ENCODE peak calls at places on chromosomes 5 and 9, in seven cellular contexts. One of them, this sample, is unnamed.

GRCh38 chr5:166127766-166128565 is 2163.5 kb upstream of the WWC1 start:
- DNase-seq in C1 segment of cervical spinal cord: no peak
- DNase-seq in epithelial cell of esophagus: no peak
- DNase-seq in Caki2: no peak
- DNase-seq in dorsolateral prefrontal cortex: no peak
- DNase-seq in BJ: no peak
- DNase-seq in T-helper 2 cell: no peak
- DNase-seq in this sample: peak

GRCh38 chr5:80822640-80823039 is 137.5 kb upstream of the RASGRF2 start:
- DNase-seq in C1 segment of cervical spinal cord: no peak
- DNase-seq in epithelial cell of esophagus: peak
- DNase-seq in Caki2: no peak
- DNase-seq in dorsolateral prefrontal cortex: no peak
- DNase-seq in BJ: no peak
- DNase-seq in T-helper 2 cell: no peak
- DNase-seq in this sample: no peak

GRCh38 chr5:131068893-131069643 is 96.0 kb downstream of the HINT1 start:
- DNase-seq in C1 segment of cervical spinal cord: peak
- DNase-seq in epithelial cell of esophagus: no peak
- DNase-seq in Caki2: no peak
- DNase-seq in dorsolateral prefrontal cortex: peak
- DNase-seq in BJ: no peak
- DNase-seq in T-helper 2 cell: peak
- DNase-seq in this sample: peak

GRCh38 chr5:162068412-162068811 is 839 bp downstream of the GABRG2 start:
- DNase-seq in C1 segment of cervical spinal cord: no peak
- DNase-seq in epithelial cell of esophagus: peak
- DNase-seq in Caki2: peak
- DNase-seq in dorsolateral prefrontal cortex: peak
- DNase-seq in BJ: no peak
- DNase-seq in T-helper 2 cell: no peak
- DNase-seq in this sample: peak

GRCh38 chr5:128905225-128906110 is 59.8 kb upstream of the SLC27A6 start:
- DNase-seq in C1 segment of cervical spinal cord: peak
- DNase-seq in epithelial cell of esophagus: peak
- DNase-seq in Caki2: peak
- DNase-seq in dorsolateral prefrontal cortex: no peak
- DNase-seq in BJ: peak
- DNase-seq in T-helper 2 cell: peak
- DNase-seq in this sample: peak

GRCh38 chr9:93346240-93347112 is 105.0 kb upstream of the FAM120A start:
- DNase-seq in C1 segment of cervical spinal cord: peak
- DNase-seq in epithelial cell of esophagus: no peak
- DNase-seq in Caki2: no peak
- DNase-seq in dorsolateral prefrontal cortex: peak
- DNase-seq in BJ: no peak
- DNase-seq in T-helper 2 cell: no peak
- DNase-seq in this sample: no peak

GRCh38 chr5:68027519-68027918 is 188.0 kb upstream of the PIK3R1 start:
- DNase-seq in C1 segment of cervical spinal cord: no peak
- DNase-seq in epithelial cell of esophagus: no peak
- DNase-seq in Caki2: no peak
- DNase-seq in dorsolateral prefrontal cortex: no peak
- DNase-seq in BJ: peak
- DNase-seq in T-helper 2 cell: no peak
- DNase-seq in this sample: no peak

GRCh38 chr9:74122661-74123060 is 374.5 kb upstream of the RORB start:
- DNase-seq in C1 segment of cervical spinal cord: no peak
- DNase-seq in epithelial cell of esophagus: peak
- DNase-seq in Caki2: peak
- DNase-seq in dorsolateral prefrontal cortex: no peak
- DNase-seq in BJ: no peak
- DNase-seq in T-helper 2 cell: no peak
- DNase-seq in this sample: no peak

GRCh38 chr5:15704397-15704947 is 204.5 kb downstream of the FBXL7 start:
- DNase-seq in C1 segment of cervical spinal cord: no peak
- DNase-seq in epithelial cell of esophagus: no peak
- DNase-seq in Caki2: no peak
- DNase-seq in dorsolateral prefrontal cortex: no peak
- DNase-seq in BJ: peak
- DNase-seq in T-helper 2 cell: no peak
- DNase-seq in this sample: no peak

GRCh38 chr5:153513171-153513570 is 22.7 kb downstream of the GRIA1 start:
- DNase-seq in C1 segment of cervical spinal cord: no peak
- DNase-seq in epithelial cell of esophagus: no peak
- DNase-seq in Caki2: no peak
- DNase-seq in dorsolateral prefrontal cortex: peak
- DNase-seq in BJ: peak
- DNase-seq in T-helper 2 cell: no peak
- DNase-seq in this sample: no peak

GRCh38 chr9:91426123-91426745 is 2.6 kb upstream of the NFIL3 start:
- DNase-seq in C1 segment of cervical spinal cord: no peak
- DNase-seq in epithelial cell of esophagus: peak
- DNase-seq in Caki2: peak
- DNase-seq in dorsolateral prefrontal cortex: no peak
- DNase-seq in BJ: no peak
- DNase-seq in T-helper 2 cell: no peak
- DNase-seq in this sample: peak

GRCh38 chr9:89941875-89942274 is 337.1 kb downstream of the GADD45G start:
- DNase-seq in C1 segment of cervical spinal cord: no peak
- DNase-seq in epithelial cell of esophagus: peak
- DNase-seq in Caki2: peak
- DNase-seq in dorsolateral prefrontal cortex: no peak
- DNase-seq in BJ: peak
- DNase-seq in T-helper 2 cell: no peak
- DNase-seq in this sample: peak

GRCh38 chr9:110248361-110248760 is 7.9 kb downstream of the TXN start:
- DNase-seq in C1 segment of cervical spinal cord: no peak
- DNase-seq in epithelial cell of esophagus: peak
- DNase-seq in Caki2: no peak
- DNase-seq in dorsolateral prefrontal cortex: no peak
- DNase-seq in BJ: no peak
- DNase-seq in T-helper 2 cell: no peak
- DNase-seq in this sample: no peak

GRCh38 chr5:132433141-132433540 is 57.4 kb downstream of the IRF1 start:
- DNase-seq in C1 segment of cervical spinal cord: no peak
- DNase-seq in epithelial cell of esophagus: no peak
- DNase-seq in Caki2: no peak
- DNase-seq in dorsolateral prefrontal cortex: no peak
- DNase-seq in BJ: no peak
- DNase-seq in T-helper 2 cell: no peak
- DNase-seq in this sample: no peak

GRCh38 chr5:68817696-68818695 is 275.8 kb upstream of the SLC30A5 start:
- DNase-seq in C1 segment of cervical spinal cord: peak
- DNase-seq in epithelial cell of esophagus: no peak
- DNase-seq in Caki2: no peak
- DNase-seq in dorsolateral prefrontal cortex: peak
- DNase-seq in BJ: no peak
- DNase-seq in T-helper 2 cell: no peak
- DNase-seq in this sample: no peak

GRCh38 chr9:34502471-34503335 is 20.1 kb downstream of the ENHO start:
- DNase-seq in C1 segment of cervical spinal cord: no peak
- DNase-seq in epithelial cell of esophagus: no peak
- DNase-seq in Caki2: no peak
- DNase-seq in dorsolateral prefrontal cortex: no peak
- DNase-seq in BJ: no peak
- DNase-seq in T-helper 2 cell: no peak
- DNase-seq in this sample: no peak

GRCh38 chr9:133844431-133844830 is 106.3 kb upstream of the SARDH start:
- DNase-seq in C1 segment of cervical spinal cord: no peak
- DNase-seq in epithelial cell of esophagus: no peak
- DNase-seq in Caki2: no peak
- DNase-seq in dorsolateral prefrontal cortex: no peak
- DNase-seq in BJ: no peak
- DNase-seq in T-helper 2 cell: no peak
- DNase-seq in this sample: no peak

GRCh38 chr5:15373151-15373550 is 126.8 kb upstream of the FBXL7 start:
- DNase-seq in C1 segment of cervical spinal cord: no peak
- DNase-seq in epithelial cell of esophagus: no peak
- DNase-seq in Caki2: no peak
- DNase-seq in dorsolateral prefrontal cortex: no peak
- DNase-seq in BJ: no peak
- DNase-seq in T-helper 2 cell: no peak
- DNase-seq in this sample: no peak

GRCh38 chr5:55935371-55935770 is 59.4 kb downstream of the IL6ST start:
- DNase-seq in C1 segment of cervical spinal cord: no peak
- DNase-seq in epithelial cell of esophagus: no peak
- DNase-seq in Caki2: no peak
- DNase-seq in dorsolateral prefrontal cortex: no peak
- DNase-seq in BJ: no peak
- DNase-seq in T-helper 2 cell: no peak
- DNase-seq in this sample: no peak

GRCh38 chr5:146731909-146732659 is 146.5 kb downstream of the PPP2R2B start:
- DNase-seq in C1 segment of cervical spinal cord: no peak
- DNase-seq in epithelial cell of esophagus: peak
- DNase-seq in Caki2: peak
- DNase-seq in dorsolateral prefrontal cortex: no peak
- DNase-seq in BJ: peak
- DNase-seq in T-helper 2 cell: no peak
- DNase-seq in this sample: peak

This sample was measured in SW480.